ENCODE peak calls at places on chromosomes 2 and 18, in eight cellular contexts. U, P, Z, Q, K, R, A and Y are unnamed samples. For H3K36me3, the result is how much of the 10 kb centered on the place peaks cover.

GRCh38 chr2:119177838-119178190 is 19.3 kb upstream of the C1QL2 start:
- DNase-seq in R (no peak), P (no peak), A (no peak), U (no peak), K (no peak), Q (no peak), Z (no peak), Y (no peak)

GRCh38 chr2:70901235-70902066 is 34.2 kb upstream of the ATP6V1B1 start:
- DNase-seq in P (peak), K (no peak), R (no peak), Q (no peak), Z (peak), A (peak), U (peak), Y (peak)

GRCh38 chr18:47342566-47342965 is 91.1 kb upstream of the SKOR2 start:
- DNase-seq in K (no peak), U (no peak), P (no peak), Z (no peak), A (no peak), R (no peak), Q (no peak), Y (no peak)

GRCh38 chr2:156689945-156690344 is 253.8 kb downstream of the GPD2 start:
- DNase-seq in R (no peak), P (no peak), A (no peak), Q (no peak), Z (no peak), K (no peak), U (no peak), Y (no peak)

GRCh38 chr2:100359576-100359975 is 37.3 kb upstream of the LONRF2 start:
- DNase-seq in P (no peak), Q (no peak), U (no peak), A (peak), R (no peak), K (no peak), Z (no peak), Y (no peak)

GRCh38 chr18:50663626-50664441 is 103.9 kb downstream of the MAPK4 start:
- DNase-seq in U (no peak), A (no peak), Z (no peak), P (peak), R (no peak), K (peak), Q (no peak), Y (no peak)

GRCh38 chr2:176518823-176519222 is 249.6 kb downstream of the MTX2 start:
- DNase-seq in K (no peak), R (no peak), P (peak), Q (no peak), Z (no peak), A (no peak), U (peak), Y (no peak)

GRCh38 chr18:40534748-40535147 is 1420.3 kb upstream of the PIK3C3 start:
- DNase-seq in P (no peak), R (no peak), Z (no peak), A (peak), U (no peak), Q (no peak), K (no peak), Y (no peak)

DNA sequence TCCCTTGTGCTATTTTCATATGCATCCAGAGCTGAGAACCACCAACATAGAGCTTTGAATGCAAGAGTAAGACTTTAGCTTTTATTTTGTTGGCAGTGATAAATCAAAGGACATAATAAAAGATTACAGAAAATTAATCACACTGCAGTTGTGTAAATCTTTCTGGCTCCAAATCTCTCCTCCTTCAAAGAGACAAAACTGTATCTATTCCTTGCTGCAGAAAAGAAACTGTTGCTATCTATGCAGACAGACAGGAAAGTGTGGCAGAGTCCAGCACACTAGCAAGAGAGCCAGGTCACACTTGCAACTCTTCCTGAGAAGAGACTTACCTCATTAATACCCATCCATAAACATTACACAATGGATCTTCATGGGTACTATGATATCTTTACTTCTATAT is 57.5 kb downstream of the DTNB start:
- DNase-seq in U (no peak), A (no peak), K (no peak), R (no peak), Q (no peak), P (no peak), Z (no peak), Y (no peak)
- H3K36me3 ChIP-seq in U (under half), A (under half), K (under half), R (under half), Q (under half), P (under half), Z (under half), Y (under half)

DNA sequence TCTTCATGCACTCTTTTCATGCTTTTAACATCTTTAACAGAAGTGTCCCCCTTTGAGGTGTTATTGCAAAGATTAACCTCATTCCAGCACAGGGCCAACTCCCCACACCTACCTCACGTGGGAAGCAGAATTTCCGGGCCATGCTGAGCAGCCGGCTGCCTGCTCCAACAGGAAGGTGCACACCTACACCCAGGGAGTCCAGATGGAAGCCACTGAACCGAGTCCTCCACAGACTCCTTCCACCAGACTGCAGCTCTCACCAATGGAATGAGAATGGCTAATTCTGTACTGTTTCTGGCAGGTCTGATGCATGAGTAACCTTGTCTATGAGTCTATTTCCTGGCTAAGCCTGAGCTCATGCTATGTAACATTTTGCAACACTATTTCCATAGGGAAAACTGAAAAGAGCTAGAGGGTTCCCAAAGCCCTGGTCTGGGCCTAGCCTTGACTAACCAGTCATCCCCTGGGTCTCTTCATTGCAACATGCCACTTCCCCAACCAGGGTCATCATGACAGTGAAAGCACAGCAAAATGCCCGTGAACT is 11.0 kb downstream of the ERFE start:
- DNase-seq in U (peak), P (no peak), Q (no peak), A (peak), K (peak), Z (no peak), R (no peak), Y (no peak)
- H3K36me3 ChIP-seq in U (under half), P (half or more), Q (under half), A (half or more), K (half or more), Z (under half), R (under half), Y (under half)

GRCh38 chr2:74101574-74102300 is 46.0 kb downstream of the BOLA3 start:
- DNase-seq in U (no peak), K (no peak), A (no peak), P (peak), R (no peak), Z (no peak), Q (no peak), Y (no peak)

GRCh38 chr2:74099835-74100234 is 47.9 kb downstream of the BOLA3 start:
- DNase-seq in Z (no peak), K (no peak), Q (no peak), U (no peak), A (no peak), P (peak), R (no peak), Y (no peak)

GRCh38 chr2:74102516-74102915 is 45.2 kb downstream of the BOLA3 start:
- DNase-seq in R (no peak), P (peak), U (no peak), Q (no peak), Z (no peak), K (no peak), A (no peak), Y (no peak)

GRCh38 chr2:74099271-74099670 is 48.4 kb downstream of the BOLA3 start:
- DNase-seq in Z (no peak), U (no peak), K (no peak), A (no peak), Q (no peak), R (no peak), P (peak), Y (no peak)

DNA sequence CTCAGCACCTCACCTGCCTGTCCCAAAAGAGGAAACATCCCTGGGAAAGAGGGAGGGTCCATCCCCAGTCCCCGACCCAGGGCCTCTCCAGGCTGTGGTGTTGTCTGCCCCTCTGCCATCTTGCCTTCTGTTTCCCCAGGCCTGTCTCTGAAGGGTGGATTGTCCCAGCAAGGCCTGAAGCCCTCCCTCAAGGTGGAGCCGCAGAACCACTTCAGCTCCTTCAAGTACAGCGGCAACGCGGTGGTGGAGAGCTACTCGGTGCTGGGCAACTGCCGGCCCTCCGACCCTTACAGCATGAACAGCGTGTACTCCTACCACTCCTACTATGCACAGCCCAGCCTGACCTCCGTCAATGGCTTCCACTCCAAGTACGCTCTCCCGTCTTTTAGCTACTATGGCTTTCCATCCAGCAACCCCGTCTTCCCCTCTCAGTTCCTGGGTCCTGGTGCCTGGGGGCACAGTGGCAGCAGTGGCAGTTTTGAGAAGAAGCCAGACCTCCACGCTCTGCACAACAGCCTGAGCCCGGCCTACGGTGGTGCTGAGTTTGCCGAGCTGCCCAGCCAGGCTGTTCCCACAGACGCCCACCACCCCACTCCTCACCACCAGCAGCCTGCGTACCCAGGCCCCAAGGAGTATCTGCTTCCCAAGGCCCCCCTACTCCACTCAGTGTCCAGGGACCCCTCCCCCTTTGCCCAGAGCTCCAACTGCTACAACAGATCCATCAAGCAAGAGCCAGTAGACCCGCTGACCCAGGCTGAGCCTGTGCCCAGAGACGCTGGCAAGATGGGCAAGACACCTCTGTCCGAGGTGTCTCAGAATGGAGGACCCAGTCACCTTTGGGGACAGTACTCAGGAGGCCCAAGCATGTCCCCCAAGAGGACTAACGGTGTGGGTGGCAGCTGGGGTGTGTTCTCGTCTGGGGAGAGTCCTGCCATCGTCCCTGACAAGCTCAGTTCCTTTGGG is 47.2 kb downstream of the BOLA3 start:
- DNase-seq in A (no peak), K (no peak), Z (no peak), R (no peak), U (no peak), P (peak), Q (no peak), Y (no peak)
- H3K36me3 ChIP-seq in A (under half), K (under half), Z (under half), R (under half), U (under half), P (under half), Q (under half), Y (under half)

DNA sequence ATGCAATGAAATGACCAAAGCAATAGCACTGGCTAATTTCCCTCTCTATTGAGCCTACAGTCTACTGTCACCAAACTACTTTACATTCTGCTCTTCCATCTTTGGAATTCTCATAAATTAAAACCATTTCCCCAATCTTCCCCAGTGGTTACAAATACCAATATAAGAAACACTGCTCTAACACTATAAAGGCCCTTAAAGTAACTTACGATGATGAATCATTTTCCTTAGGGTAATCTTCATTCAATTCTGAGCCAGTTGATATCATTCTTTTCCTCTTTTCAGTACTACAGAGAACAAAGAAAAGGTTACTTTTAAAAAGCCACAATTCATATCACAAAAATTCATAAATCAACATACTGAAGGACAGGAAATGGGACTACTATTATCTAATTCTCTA is 22.1 kb downstream of the USP37 start:
- DNase-seq in K (no peak), P (no peak), U (no peak), Q (no peak), A (no peak), Z (no peak), R (no peak), Y (no peak)
- H3K36me3 ChIP-seq in K (half or more), P (half or more), U (half or more), Q (under half), A (under half), Z (under half), R (half or more), Y (under half)

DNA sequence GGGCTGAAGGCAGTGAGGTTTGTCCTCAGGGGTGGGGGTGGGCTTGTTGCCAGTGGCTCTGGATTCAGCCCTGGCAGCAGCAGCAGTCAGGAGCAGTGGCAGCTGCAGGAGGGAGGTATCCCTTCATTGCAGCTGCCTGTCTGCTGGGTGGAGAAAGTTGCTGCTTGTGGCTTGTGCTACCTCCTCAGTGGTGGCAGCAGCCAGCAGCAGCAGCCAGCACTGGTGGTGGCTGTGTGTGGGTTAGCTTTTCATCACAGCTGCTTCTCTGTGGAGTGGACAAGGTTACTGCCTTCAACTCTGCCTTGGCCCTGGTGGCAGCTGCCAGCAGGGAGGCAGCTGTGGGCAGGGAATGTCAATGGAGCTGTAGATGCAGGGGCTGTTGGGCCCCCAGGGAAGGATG is 95.0 kb downstream of the ARL6IP6 start:
- DNase-seq in P (no peak), Z (no peak), A (no peak), Q (no peak), R (no peak), K (no peak), U (no peak), Y (no peak)
- H3K36me3 ChIP-seq in P (under half), Z (under half), A (under half), Q (under half), R (under half), K (under half), U (under half), Y (under half)

GRCh38 chr2:127080941-127081769 is 25.8 kb downstream of the BIN1 start:
- DNase-seq in Q (peak), U (no peak), R (peak), K (peak), Z (no peak), A (no peak), P (no peak), Y (peak)
- H3K36me3 ChIP-seq in Q (under half), U (under half), R (under half), K (under half), Z (under half), A (under half), P (under half), Y (under half)

GRCh38 chr2:221848286-221848685 is 276.2 kb upstream of the EPHA4 start:
- DNase-seq in R (no peak), A (no peak), P (no peak), U (no peak), K (no peak), Z (no peak), Q (no peak), Y (no peak)
- H3K36me3 ChIP-seq in R (under half), A (under half), P (under half), U (under half), K (under half), Z (under half), Q (under half), Y (under half)